ENCODE peak calls at places on chromosomes 7 and 10, in four cellular contexts. J is HepG2, X is GM12878, F is K562. D is an unnamed sample.

GRCh38 chr10:30773501-30773900 is 143.9 kb upstream of the LYZL2 start:
- DNase-seq in J (no peak), X (no peak), F (no peak), D (no peak)

GRCh38 chr7:13235961-13236360 is 548.5 kb downstream of the ARL4A start:
- DNase-seq in J (no peak), X (no peak), F (no peak), D (no peak)

GRCh38 chr10:16756561-16757221 is 60.5 kb downstream of the RSU1 start:
- DNase-seq in J (no peak), X (no peak), F (no peak), D (no peak)

GRCh38 chr7:156578978-156579430 is 61.6 kb upstream of the RNF32 start:
- DNase-seq in J (no peak), X (no peak), F (no peak), D (no peak)

GRCh38 chr7:144908324-144908723 is 72.5 kb upstream of the TPK1 start:
- DNase-seq in J (no peak), X (no peak), F (no peak), D (no peak)

GRCh38 chr10:71726673-71727428 is 7.3 kb upstream of the C10orf105 start:
- DNase-seq in J (no peak), X (peak), F (no peak), D (no peak)

GRCh38 chr10:1035201-1035600 is 9.5 kb upstream of the IDI2 start:
- DNase-seq in J (no peak), X (no peak), F (no peak), D (no peak)

GRCh38 chr10:24440817-24441790 is 232.2 kb downstream of the KIAA1217 start:
- DNase-seq in J (no peak), X (no peak), F (no peak), D (no peak)

GRCh38 chr7:140683657-140684056 is 10.9 kb downstream of the ADCK2 start:
- DNase-seq in J (no peak), X (no peak), F (no peak), D (no peak)

GRCh38 chr7:29285451-29285807 is 90.9 kb downstream of the CHN2 start:
- DNase-seq in J (peak), X (peak), F (no peak), D (peak)

GRCh38 chr7:140537750-140538482 is 58.6 kb upstream of the MKRN1 start:
- DNase-seq in J (no peak), X (no peak), F (no peak), D (no peak)

GRCh38 chr7:138549082-138549481 is 89.0 kb downstream of the TRIM24 start:
- DNase-seq in J (no peak), X (no peak), F (no peak), D (no peak)

GRCh38 chr7:116691664-116692063 is 19.7 kb downstream of the MET start:
- DNase-seq in J (peak), X (no peak), F (no peak), D (no peak)

GRCh38 chr10:94358480-94358879 is 4.3 kb downstream of the NOC3L start:
- DNase-seq in J (peak), X (no peak), F (no peak), D (no peak)

GRCh38 chr7:24942226-24942625 is 37.8 kb downstream of the OSBPL3 start:
- DNase-seq in J (no peak), X (no peak), F (no peak), D (no peak)

GRCh38 chr10:92598321-92598720 is 5.4 kb downstream of the KIF11 start:
- DNase-seq in J (no peak), X (no peak), F (no peak), D (no peak)

GRCh38 chr7:124462249-124462648 is 303.3 kb downstream of the GPR37 start:
- DNase-seq in J (no peak), X (no peak), F (no peak), D (no peak)

GRCh38 chr7:136275794-136276193 is 298.6 kb upstream of the MTPN start:
- DNase-seq in J (no peak), X (no peak), F (no peak), D (no peak)

GRCh38 chr10:82378146-82378545 is 503.2 kb downstream of the NRG3 start:
- DNase-seq in J (no peak), X (no peak), F (no peak), D (no peak)

GRCh38 chr7:71439316-71439715 is 307.4 kb downstream of the GALNT17 start:
- DNase-seq in J (no peak), X (no peak), F (no peak), D (no peak)

GRCh38 chr10:120457431-120458172 is 575 bp downstream of the PLPP4 start:
- DNase-seq in J (no peak), X (no peak), F (no peak), D (no peak)

GRCh38 chr10:79179404-79180309 is 110.9 kb downstream of the ZMIZ1 start:
- DNase-seq in J (no peak), X (no peak), F (no peak), D (no peak)

GRCh38 chr7:16816820-16817219 is 12.0 kb upstream of the AGR2 start:
- DNase-seq in J (no peak), X (no peak), F (no peak), D (no peak)

GRCh38 chr10:71345720-71346119 is 26.7 kb downstream of the SLC29A3 start:
- DNase-seq in J (no peak), X (no peak), F (peak), D (no peak)

GRCh38 chr10:115963848-115964247 is 309.2 kb downstream of the GFRA1 start:
- DNase-seq in J (no peak), X (no peak), F (no peak), D (no peak)

GRCh38 chr10:46515402-46516192 is 40.9 kb downstream of the GPRIN2 start:
- DNase-seq in J (no peak), X (no peak), F (no peak), D (no peak)

GRCh38 chr7:82595176-82595575 is 151.6 kb upstream of the CACNA2D1 start:
- DNase-seq in J (no peak), X (no peak), F (no peak), D (no peak)

GRCh38 chr10:113620486-113620885 is 43.4 kb downstream of the NRAP start:
- DNase-seq in J (no peak), X (no peak), F (no peak), D (no peak)

GRCh38 chr10:30231709-30232108 is 117.4 kb downstream of the MTPAP start:
- DNase-seq in J (no peak), X (no peak), F (no peak), D (no peak)

GRCh38 chr7:732556-732955 is 5.5 kb upstream of the PRKAR1B start:
- DNase-seq in J (no peak), X (no peak), F (no peak), D (no peak)
- TF ChIP-seq POLR2AphosphoS2 in J (no peak), X (no peak), F (no peak), D (no peak)

GRCh38 chr7:74498996-74499834 is 45.5 kb downstream of the GTF2IRD1 start:
- DNase-seq in J (no peak), X (no peak), F (no peak), D (no peak)

GRCh38 chr7:74499835-74500388 is 46.2 kb downstream of the GTF2IRD1 start:
- DNase-seq in J (no peak), X (no peak), F (no peak), D (no peak)

GRCh38 chr7:74503061-74503460 is 49.4 kb downstream of the GTF2IRD1 start:
- DNase-seq in J (no peak), X (no peak), F (no peak), D (no peak)

GRCh38 chr7:74502216-74502891 is 48.6 kb downstream of the GTF2IRD1 start:
- DNase-seq in J (no peak), X (no peak), F (no peak), D (no peak)

GRCh38 chr7:74501298-74501697 is 47.6 kb downstream of the GTF2IRD1 start:
- DNase-seq in J (no peak), X (no peak), F (no peak), D (no peak)
- TF ChIP-seq POLR2AphosphoS2 in J (no peak), X (no peak), F (no peak), D (no peak)

DNA sequence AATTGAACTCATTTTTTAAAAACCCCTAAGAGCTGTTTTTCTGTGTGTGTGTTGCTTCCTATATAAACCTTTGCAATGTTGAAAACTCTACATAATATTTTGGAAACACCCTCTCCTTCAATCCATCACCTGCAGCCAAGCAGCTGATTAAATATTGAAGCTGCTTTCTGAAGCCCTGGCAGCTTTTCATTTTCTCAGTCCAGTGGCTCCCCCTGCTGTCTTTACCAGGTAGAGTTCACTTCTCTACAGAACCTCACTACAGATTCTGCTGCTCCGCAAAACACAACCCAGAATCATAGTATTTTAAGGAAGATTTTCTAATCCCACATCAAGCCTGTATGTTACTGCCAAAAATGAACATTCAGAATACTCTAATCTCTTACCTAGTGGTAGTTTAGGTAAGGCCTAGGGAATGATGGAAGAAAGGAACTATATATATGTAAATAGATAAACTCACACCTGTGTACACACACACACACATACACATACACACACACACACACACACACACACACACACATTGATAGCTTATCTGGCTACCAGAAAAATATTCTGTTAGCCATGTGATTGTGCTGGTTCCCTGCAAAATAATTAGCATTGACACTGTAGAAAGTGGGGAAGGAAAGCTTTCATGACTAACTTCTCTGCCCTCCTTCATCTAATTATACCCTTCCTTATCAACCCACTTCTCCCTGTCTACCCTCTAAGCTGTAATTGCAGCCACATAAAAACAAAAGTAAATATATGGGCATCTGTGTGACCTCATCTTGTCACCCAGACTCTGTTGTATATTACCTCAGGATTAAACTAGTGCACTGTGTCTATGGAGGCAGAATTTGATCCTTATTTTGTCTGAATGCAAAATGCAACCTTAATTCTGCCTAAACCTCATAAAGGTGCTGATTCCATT is 229.5 kb upstream of the FZD1 start:
- DNase-seq in J (peak), X (no peak), F (peak), D (peak)
- TF ChIP-seq POLR2AphosphoS2 in J (no peak), X (no peak), F (no peak), D (no peak)

DNA sequence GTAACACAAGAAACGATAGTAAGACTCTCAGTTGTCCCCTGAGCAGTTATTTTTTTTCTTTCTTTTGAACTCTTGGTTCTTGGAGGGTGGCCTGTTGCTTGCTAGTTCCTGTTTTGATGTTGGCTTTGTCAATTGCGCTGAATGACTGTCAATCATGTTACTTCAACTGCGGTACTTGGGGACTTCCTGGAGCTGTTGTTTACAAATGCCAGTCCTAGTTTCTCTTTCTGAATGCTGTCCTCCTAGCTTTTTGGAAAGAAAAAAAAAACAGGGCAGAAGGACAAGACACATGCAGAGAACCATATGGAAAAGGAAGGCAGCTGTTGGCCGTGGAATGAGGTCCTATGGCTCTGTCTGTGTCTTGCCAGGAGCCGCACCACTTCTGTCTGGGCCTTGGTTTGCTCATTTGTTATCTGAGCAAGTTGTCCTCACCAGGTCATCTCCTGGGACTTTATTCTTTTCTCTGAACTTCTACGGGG is 7.0 kb upstream of the PDCD4 start:
- DNase-seq in J (no peak), X (peak), F (no peak), D (no peak)
- TF ChIP-seq POLR2AphosphoS2 in J (no peak), X (no peak), F (no peak), D (no peak)

GRCh38 chr7:101743241-101743994 is 74.0 kb upstream of the CUX1 start:
- DNase-seq in J (no peak), X (no peak), F (peak), D (peak)
- TF ChIP-seq POLR2AphosphoS2 in J (no peak), X (no peak), F (no peak), D (no peak)

DNA sequence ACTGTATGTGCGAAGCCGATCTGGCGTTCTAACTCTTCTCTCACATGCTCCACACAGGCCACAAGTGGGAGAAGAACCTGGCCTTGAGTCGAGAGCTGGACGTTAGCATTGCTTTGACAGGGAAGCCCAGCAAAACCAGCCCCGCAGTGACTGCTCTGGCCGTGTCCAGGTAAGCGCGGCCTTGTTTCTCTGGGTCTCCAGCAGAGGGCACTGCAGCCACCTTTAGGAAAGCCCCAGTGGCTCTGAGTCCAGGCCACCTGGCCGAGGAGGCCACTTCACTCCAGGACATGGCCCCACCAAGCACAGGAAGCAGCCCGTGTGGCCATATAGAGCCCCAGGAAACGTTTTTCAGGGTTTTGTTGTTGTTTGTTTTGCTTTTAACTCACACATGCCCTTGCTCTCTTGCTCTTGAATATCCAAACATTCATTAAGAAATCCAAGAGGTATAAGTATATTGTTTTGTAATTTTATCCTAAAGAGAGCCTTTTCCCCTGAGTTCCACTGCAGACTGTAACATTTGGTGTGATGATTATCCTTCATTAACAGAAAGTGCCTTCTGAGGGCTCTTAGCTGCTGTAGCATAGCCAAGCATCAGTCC is 41.8 kb upstream of the LRRC18 start:
- DNase-seq in J (peak), X (no peak), F (peak), D (peak)
- TF ChIP-seq POLR2AphosphoS2 in J (no peak), X (no peak), F (no peak), D (no peak)

GRCh38 chr10:27618036-27618615 is 114.0 kb downstream of the RAB18 start:
- DNase-seq in J (no peak), X (no peak), F (no peak), D (no peak)
- TF ChIP-seq POLR2AphosphoS2 in J (no peak), X (no peak), F (no peak), D (no peak)

DNA sequence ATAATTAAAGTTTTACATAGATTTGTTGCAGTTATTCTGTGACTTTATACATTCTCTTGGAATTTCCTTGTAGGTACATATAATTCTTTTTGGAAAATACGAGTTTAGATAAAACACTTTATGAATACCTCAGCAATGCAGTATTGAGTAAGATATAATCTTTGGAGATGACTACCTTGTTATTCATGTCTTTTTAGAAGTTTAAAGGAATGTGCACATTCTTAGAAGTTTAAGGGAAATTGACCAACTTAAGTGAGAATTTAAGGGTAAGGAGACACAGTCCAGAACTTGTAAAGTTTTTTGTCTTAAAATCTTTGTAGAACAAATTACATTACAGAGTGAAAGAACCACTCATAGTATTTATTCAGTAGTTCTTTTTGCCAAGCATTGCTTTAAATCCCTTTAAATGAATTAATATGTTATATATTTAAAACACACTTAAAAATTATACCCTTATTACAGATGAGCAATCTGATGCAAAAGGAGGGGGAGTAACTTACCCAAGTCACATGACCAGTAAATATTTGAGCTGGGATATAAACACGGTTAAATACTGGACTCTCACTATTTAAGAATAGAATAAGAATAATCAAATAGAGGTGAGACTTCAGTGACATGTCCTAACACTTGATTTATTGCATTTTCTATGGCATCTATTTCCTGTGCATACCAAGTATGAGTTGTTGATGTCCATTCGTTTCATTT is 139.5 kb upstream of the FERD3L start:
- DNase-seq in J (no peak), X (no peak), F (no peak), D (no peak)
- TF ChIP-seq POLR2AphosphoS2 in J (no peak), X (no peak), F (no peak), D (no peak)

GRCh38 chr10:34598972-34599371 is 216.1 kb downstream of the PARD3 start:
- DNase-seq in J (no peak), X (no peak), F (no peak), D (no peak)

GRCh38 chr10:34599401-34599800 is 215.7 kb downstream of the PARD3 start:
- DNase-seq in J (no peak), X (no peak), F (no peak), D (no peak)

GRCh38 chr10:34590802-34591201 is 224.3 kb downstream of the PARD3 start:
- DNase-seq in J (no peak), X (no peak), F (no peak), D (no peak)

GRCh38 chr10:34589275-34589674 is 225.8 kb downstream of the PARD3 start:
- DNase-seq in J (no peak), X (no peak), F (no peak), D (no peak)

DNA sequence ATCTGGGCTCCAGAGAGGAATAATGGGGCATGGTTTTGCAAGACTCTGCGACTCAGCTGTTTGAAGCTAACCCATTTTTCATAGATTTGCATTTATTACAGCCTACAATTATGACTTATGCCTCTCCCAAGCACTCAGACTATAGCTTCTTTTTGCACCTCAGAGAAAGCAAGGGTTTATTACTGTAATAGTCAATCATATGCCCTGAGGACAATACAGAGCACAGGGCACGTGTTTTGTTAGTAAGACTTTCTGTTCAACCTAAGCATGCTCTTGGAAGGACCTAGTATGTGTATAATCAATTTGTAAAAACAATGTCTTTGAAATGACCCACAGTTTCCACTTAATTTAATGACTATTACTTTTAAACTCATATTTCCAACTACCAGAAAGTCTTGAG is 221.1 kb downstream of the PARD3 start:
- DNase-seq in J (no peak), X (no peak), F (no peak), D (no peak)
- TF ChIP-seq POLR2AphosphoS2 in J (no peak), X (no peak), F (no peak), D (no peak)

D was measured in A549.